ENCODE peak calls at places on chromosome 14, in six cellular contexts. G is GM23338, R is HCT116, B is HL-60, Q is A549, K is Panc1. U is an unnamed sample.

GRCh38 chr14:104871656-104872468 is 6.8 kb downstream of the CEP170B start:
- DNase-seq in Q (no peak), B (no peak), G (no peak), R (no peak), K (no peak), U (no peak)

GRCh38 chr14:56207626-56208297 is 89.6 kb downstream of the PELI2 start:
- DNase-seq in K (no peak), Q (no peak), B (no peak), G (no peak), R (no peak), U (no peak)

GRCh38 chr14:68147331-68147730 is 327.8 kb downstream of the RAD51B start:
- DNase-seq in B (no peak), Q (no peak), R (no peak), G (no peak), K (no peak), U (no peak)

GRCh38 chr14:74491952-74492351 is 1.2 kb downstream of the NPC2 start:
- DNase-seq in Q (peak; percentile 59), R (no peak), K (no peak), B (no peak), G (peak; percentile 57), U (peak; percentile 36)

GRCh38 chr14:34766611-34767010 is 52.2 kb upstream of the CFL2 start:
- DNase-seq in K (no peak), R (no peak), B (no peak), Q (no peak), G (no peak), U (no peak)

GRCh38 chr14:105528197-105528858 is 1.9 kb downstream of the TMEM121 start:
- DNase-seq in R (no peak), G (peak; percentile 76), B (peak; percentile 60), K (no peak), Q (peak; percentile 81), U (peak; percentile 79)

GRCh38 chr14:89348726-89349125 is 68.3 kb downstream of the FOXN3 start:
- DNase-seq in B (no peak), R (no peak), K (no peak), G (no peak), Q (no peak), U (no peak)

GRCh38 chr14:100289916-100290606 is 16.2 kb downstream of the SLC25A29 start:
- DNase-seq in Q (no peak), B (no peak), R (no peak), K (no peak), G (no peak), U (no peak)

GRCh38 chr14:104855532-104856090 is 9.5 kb upstream of the CEP170B start:
- DNase-seq in Q (no peak), G (no peak), K (no peak), R (no peak), B (no peak), U (no peak)

GRCh38 chr14:103628221-103628683 is 759 bp upstream of the KLC1 start:
- DNase-seq in G (peak; percentile 78), K (no peak), R (peak; percentile 39), B (no peak), Q (peak; percentile 83), U (peak; percentile 75)

GRCh38 chr14:77007339-77007974 is 21.1 kb downstream of the IRF2BPL start:
- DNase-seq in K (no peak), B (no peak), G (no peak), Q (no peak), R (no peak), U (no peak)

GRCh38 chr14:92041203-92041602 is 1.3 kb upstream of the TRIP11 start:
- DNase-seq in Q (no peak), B (no peak), R (no peak), K (no peak), G (no peak), U (no peak)

GRCh38 chr14:30005114-30005698 is 77.6 kb upstream of the PRKD1 start:
- DNase-seq in Q (peak; percentile 64), B (peak; percentile 0), R (no peak), G (peak; percentile 72), K (peak; percentile 15), U (peak; percentile 24)

GRCh38 chr14:103521438-103521961 is 1.1 kb downstream of the CKB start:
- DNase-seq in K (no peak), R (no peak), B (no peak), Q (no peak), G (no peak), U (peak; percentile 63)

GRCh38 chr14:38721822-38722431 is 381.1 kb downstream of the SEC23A start:
- DNase-seq in G (peak; percentile 87), Q (peak; percentile 46), K (peak; percentile 13), R (peak; percentile 40), B (peak; percentile 4), U (peak; percentile 22)

GRCh38 chr14:36397357-36397756 is 76.9 kb upstream of the MBIP start:
- DNase-seq in K (no peak), B (no peak), G (no peak), Q (no peak), R (no peak), U (no peak)

GRCh38 chr14:37569729-37570128 is 25.3 kb downstream of the FOXA1 start:
- DNase-seq in B (no peak), R (no peak), G (no peak), Q (no peak), K (no peak), U (no peak)

GRCh38 chr14:100592972-100593371 is 5.8 kb upstream of the BEGAIN start:
- DNase-seq in B (no peak), G (no peak), R (no peak), K (no peak), Q (no peak), U (no peak)

GRCh38 chr14:29925736-29926135 is 1.9 kb downstream of the PRKD1 start:
- DNase-seq in K (no peak), R (no peak), B (no peak), Q (no peak), G (no peak), U (no peak)

DNA sequence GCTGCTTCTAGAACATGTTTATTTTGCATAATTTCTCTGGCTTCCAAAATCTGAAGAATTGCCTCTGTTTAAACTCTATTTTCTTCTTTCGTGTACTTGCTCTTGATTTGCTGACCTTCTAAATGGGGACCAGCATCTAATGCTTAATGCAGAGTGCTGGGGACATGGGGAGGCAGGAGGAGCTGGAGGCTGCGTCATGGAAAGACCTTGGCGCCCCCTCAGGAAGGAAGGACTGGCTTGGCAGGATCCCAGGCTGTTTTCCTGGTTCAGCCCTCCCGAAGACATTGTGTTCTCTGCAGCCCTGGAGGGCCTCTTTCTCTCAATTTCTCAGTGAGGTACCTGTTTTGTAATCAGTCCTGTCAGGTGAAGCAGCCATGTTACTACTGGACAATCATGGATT is 5.5 kb downstream of the PRKCH start:
- DNase-seq in Q (no peak), G (peak; percentile 53), B (no peak), K (no peak), R (no peak), U (no peak)
- TF ChIP-seq REST in Q (no peak), G (no peak), B (no peak), K (no peak), R (no peak), U (no peak)

DNA sequence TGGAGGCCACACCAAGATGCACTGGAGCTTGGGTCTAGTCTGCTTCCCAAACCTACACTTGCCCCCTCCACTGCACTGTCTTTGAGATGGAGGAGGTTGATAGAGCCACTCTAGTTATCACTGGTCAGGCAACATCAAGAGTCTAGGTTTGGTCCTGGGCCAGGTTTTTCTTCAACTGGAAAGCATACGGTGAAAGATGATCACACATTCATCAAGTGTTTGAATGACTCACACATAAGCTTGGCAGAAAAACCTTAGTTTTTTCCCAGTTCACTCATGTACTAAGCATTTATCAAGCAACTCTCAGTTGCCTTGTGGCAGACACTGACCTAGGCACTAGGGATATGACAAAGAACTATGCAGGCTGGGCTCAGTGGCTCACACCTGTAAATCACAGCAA is 84.5 kb downstream of the PLEKHG3 start:
- DNase-seq in B (no peak), G (no peak), K (no peak), R (peak; percentile 37), Q (peak; percentile 62), U (no peak)
- TF ChIP-seq REST in B (no peak), G (no peak), K (no peak), R (no peak), Q (no peak), U (no peak)

GRCh38 chr14:53060046-53060445 is 93.1 kb downstream of the DDHD1 start:
- DNase-seq in K (no peak), G (no peak), B (no peak), R (no peak), Q (no peak), U (no peak)

GRCh38 chr14:53062856-53063255 is 90.3 kb downstream of the DDHD1 start:
- DNase-seq in K (no peak), G (no peak), R (no peak), Q (no peak), B (no peak), U (no peak)

GRCh38 chr14:53064461-53064860 is 88.7 kb downstream of the DDHD1 start:
- DNase-seq in G (no peak), Q (no peak), R (no peak), K (no peak), B (no peak), U (no peak)
- TF ChIP-seq REST in G (no peak), Q (no peak), R (no peak), K (no peak), B (no peak), U (no peak)

DNA sequence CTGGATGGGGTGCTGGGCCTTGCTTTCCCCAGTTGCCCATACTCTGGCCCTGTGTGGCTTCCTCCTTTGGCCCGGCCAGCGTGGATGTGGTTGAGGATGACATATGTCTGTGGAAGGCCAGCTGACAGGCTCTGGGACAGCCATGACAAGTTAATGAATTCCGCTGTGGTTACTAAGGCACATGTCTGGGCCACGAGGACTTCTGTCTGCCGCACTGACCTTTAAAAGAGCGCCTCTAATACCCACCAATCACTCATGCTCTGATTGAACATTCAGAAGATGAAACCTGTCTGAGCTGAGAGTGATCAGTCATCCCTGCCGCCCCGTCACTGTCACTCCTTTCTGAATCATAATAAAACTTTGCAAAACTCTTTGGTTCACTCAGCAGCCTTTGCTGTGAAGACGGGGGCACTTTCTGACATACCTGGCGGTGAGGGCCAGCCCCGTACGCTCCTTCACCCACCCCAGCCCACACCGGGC is 74.8 kb downstream of the DIO3 start:
- DNase-seq in Q (no peak), K (no peak), B (no peak), R (no peak), G (no peak), U (no peak)
- TF ChIP-seq REST in Q (no peak), K (no peak), B (no peak), R (no peak), G (no peak), U (no peak)

GRCh38 chr14:94751956-94752355 is 18.0 kb downstream of the GSC start:
- DNase-seq in B (no peak), Q (no peak), R (no peak), G (no peak), K (no peak), U (no peak)

GRCh38 chr14:94746131-94746530 is 23.8 kb downstream of the GSC start:
- DNase-seq in B (no peak), K (no peak), Q (no peak), G (peak; percentile 4), R (no peak), U (no peak)

GRCh38 chr14:94750371-94750770 is 19.5 kb downstream of the GSC start:
- DNase-seq in R (no peak), K (no peak), B (no peak), Q (no peak), G (no peak), U (no peak)

GRCh38 chr14:94751321-94751720 is 18.6 kb downstream of the GSC start:
- DNase-seq in B (no peak), Q (no peak), R (no peak), G (no peak), K (no peak), U (no peak)

GRCh38 chr14:94748667-94749347 is 21.1 kb downstream of the GSC start:
- DNase-seq in R (peak; percentile 59), G (peak; percentile 80), K (peak; percentile 22), Q (peak; percentile 62), B (no peak), U (peak; percentile 16)
- TF ChIP-seq REST in R (no peak), G (no peak), K (no peak), Q (no peak), B (no peak), U (no peak)

U was measured in K562.